ENCODE peak calls at places on chromosomes 2 and 18, in four cellular contexts. I is HL-60, S is K562, N is GM12878. V is an unnamed sample.

GRCh38 chr2:215749092-215749957 is 264.0 kb downstream of the MREG start:
- DNase-seq in I (no peak), S (no peak), N (no peak), V (no peak)

GRCh38 chr2:217105733-217106649 is 246.1 kb upstream of the TNP1 start:
- DNase-seq in I (no peak), S (peak; percentile 73), N (no peak), V (no peak)

GRCh38 chr2:212427031-212427430 is 111.6 kb downstream of the ERBB4 start:
- DNase-seq in I (no peak), S (no peak), N (no peak), V (no peak)

GRCh38 chr2:207264310-207264709 is 98.6 kb upstream of the KLF7 start:
- DNase-seq in I (no peak), S (no peak), N (no peak), V (no peak)

GRCh38 chr2:1505031-1505441 is 91.8 kb downstream of the TPO start:
- DNase-seq in I (no peak), S (no peak), N (no peak), V (no peak)

GRCh38 chr2:138213624-138214023 is 249.4 kb downstream of the HNMT start:
- DNase-seq in I (no peak), S (no peak), N (no peak), V (no peak)

GRCh38 chr2:125070726-125071505 is 1045.8 kb downstream of the CNTNAP5 start:
- DNase-seq in I (no peak), S (no peak), N (no peak), V (no peak)

GRCh38 chr2:111634050-111634784 is 249.8 kb downstream of the ANAPC1 start:
- DNase-seq in I (no peak), S (no peak), N (no peak), V (no peak)

GRCh38 chr2:30645081-30645744 is 162.0 kb downstream of the CAPN13 start:
- DNase-seq in I (no peak), S (no peak), N (no peak), V (no peak)

GRCh38 chr2:23239374-23239773 is 145.6 kb upstream of the KLHL29 start:
- DNase-seq in I (no peak), S (no peak), N (no peak), V (no peak)

GRCh38 chr18:7872569-7872968 is 305.5 kb downstream of the PTPRM start:
- DNase-seq in I (no peak), S (no peak), N (no peak), V (no peak)

GRCh38 chr2:179235463-179236108 is 29.0 kb downstream of the SESTD1 start:
- DNase-seq in I (no peak), S (no peak), N (no peak), V (no peak)

DNA sequence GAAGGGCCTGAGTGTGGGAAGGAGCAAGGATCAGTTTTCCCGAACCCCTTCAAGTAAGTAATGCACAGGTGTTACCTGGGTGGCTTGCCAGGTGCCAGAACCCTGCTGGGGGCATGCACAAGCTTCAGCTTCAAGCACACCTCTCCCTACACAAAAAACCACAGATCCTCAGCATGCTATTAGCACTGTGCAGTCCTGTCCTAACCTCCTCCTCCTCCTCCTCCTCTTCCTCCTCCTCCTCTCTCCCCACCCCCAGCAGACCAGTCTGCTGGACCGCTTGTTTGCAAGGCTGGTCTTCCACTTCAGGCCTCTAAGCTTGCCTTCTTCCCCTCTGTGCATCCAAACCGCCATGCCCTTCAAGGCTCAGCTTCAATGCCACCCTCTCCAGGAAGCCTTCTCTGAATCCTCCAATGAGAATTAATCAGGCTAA is 114.7 kb downstream of the ACAA2 start:
- DNase-seq in I (no peak), S (no peak), N (no peak), V (no peak)
- TF ChIP-seq SPI1 in I (no peak), S (no peak), N (no peak), V (no peak)

DNA sequence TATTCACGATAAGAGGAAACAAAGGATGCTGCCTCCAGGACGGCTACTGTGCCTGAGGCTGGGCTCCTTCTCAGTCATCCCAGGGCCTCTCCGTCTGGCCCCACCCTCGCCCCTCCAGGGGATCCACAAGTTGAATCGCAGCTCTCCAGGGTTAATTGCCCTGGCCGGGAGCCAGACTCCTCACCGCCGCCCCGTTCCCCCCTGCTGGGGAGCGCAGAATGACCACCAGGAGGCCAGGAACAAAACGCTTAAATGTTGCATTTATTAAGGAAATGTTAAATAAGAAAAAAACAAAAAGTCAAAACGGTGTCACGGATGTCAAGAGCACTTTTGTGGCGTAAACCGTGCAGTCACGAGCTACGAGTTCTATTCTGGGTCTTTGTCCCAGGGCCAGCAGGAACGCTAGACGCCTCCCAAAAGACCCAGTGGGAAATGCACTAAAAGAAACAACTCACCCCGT is 1.4 kb downstream of the RPRM start:
- DNase-seq in I (no peak), S (no peak), N (no peak), V (no peak)
- TF ChIP-seq SPI1 in I (no peak), S (no peak), N (no peak), V (no peak)

GRCh38 chr18:62388855-62389760 is 64.0 kb downstream of the TNFRSF11A start:
- DNase-seq in I (no peak), S (no peak), N (no peak), V (no peak)
- TF ChIP-seq SPI1 in I (no peak), S (no peak), N (no peak), V (no peak)

DNA sequence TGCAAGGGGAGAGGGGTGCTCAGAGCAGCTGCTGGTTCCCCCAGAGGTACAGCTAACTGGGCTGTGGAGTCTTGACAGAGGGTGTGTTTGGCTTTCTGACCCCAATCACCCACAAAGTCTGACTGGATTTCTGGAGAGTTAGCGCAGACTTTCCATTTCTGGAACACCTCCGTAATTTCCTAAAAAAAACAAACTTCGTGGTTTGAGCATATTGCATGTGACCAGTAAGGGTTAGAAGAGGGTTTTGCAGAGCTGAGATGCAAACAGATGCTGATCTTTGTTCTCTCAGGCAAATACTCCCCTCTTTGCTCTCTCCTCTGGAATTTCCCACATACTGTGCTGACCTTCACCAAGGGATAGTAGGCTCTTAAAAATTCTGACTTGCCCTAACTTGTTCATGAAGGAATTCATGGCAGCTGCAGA is 44.5 kb upstream of the TMEM247 start:
- DNase-seq in I (no peak), S (no peak), N (no peak), V (no peak)
- TF ChIP-seq SPI1 in I (no peak), S (no peak), N (no peak), V (no peak)